ENCODE peak calls at places on chromosomes 1 and 21, in seven cellular contexts. G is gastrocnemius medialis, K is colonic mucosa, T is transverse colon, N is neural progenitor cell, B is stomach, X is lung. Z is an unnamed sample. For H3K9me3, the result is how much of the 10 kb centered on the place peaks cover.

GRCh38 chr1:54028306-54029251 is 10.6 kb upstream of the LDLRAD1 start:
- DNase-seq in G (no peak), K (no peak), T (no peak), N (no peak), B (no peak), X (no peak), Z (no peak)

GRCh38 chr1:205248793-205249601 is 21.3 kb downstream of the TMCC2 start:
- DNase-seq in G (no peak), K (peak), T (peak), N (no peak), B (peak), X (peak), Z (peak)

GRCh38 chr1:150928286-150928685 is 2.1 kb downstream of the SETDB1 start:
- DNase-seq in G (no peak), K (no peak), T (no peak), N (no peak), B (no peak), X (no peak), Z (no peak)

GRCh38 chr1:1281533-1282321 is 1.5 kb downstream of the SCNN1D start:
- DNase-seq in G (peak), K (peak), T (peak), N (no peak), B (peak), X (peak), Z (peak)

GRCh38 chr1:93779540-93780121 is 98.0 kb upstream of the BCAR3 start:
- DNase-seq in G (no peak), K (no peak), T (no peak), N (no peak), B (no peak), X (no peak), Z (no peak)

GRCh38 chr1:227949954-227950734 is 2.4 kb upstream of the WNT9A start:
- DNase-seq in G (no peak), K (peak), T (no peak), N (no peak), B (peak), X (no peak), Z (no peak)

GRCh38 chr1:178382372-178382771 is 114.4 kb downstream of the CLEC20A start:
- DNase-seq in G (no peak), K (no peak), T (no peak), N (no peak), B (no peak), X (no peak), Z (no peak)

GRCh38 chr1:55640708-55641473 is 425.7 kb upstream of the USP24 start:
- DNase-seq in G (peak), K (peak), T (peak), N (no peak), B (peak), X (no peak), Z (peak)

GRCh38 chr1:169070547-169070946 is 35.9 kb upstream of the ATP1B1 start:
- DNase-seq in G (no peak), K (no peak), T (no peak), N (no peak), B (no peak), X (no peak), Z (peak)

GRCh38 chr1:46767649-46768282 is 31.1 kb upstream of the CYP4B1 start:
- DNase-seq in G (no peak), K (no peak), T (no peak), N (no peak), B (peak), X (peak), Z (no peak)

GRCh38 chr1:186541003-186541402 is 80.1 kb upstream of the PDC start:
- DNase-seq in G (no peak), K (no peak), T (no peak), N (no peak), B (no peak), X (no peak), Z (no peak)

GRCh38 chr1:6180578-6181311 is 624 bp upstream of the CHD5 start:
- DNase-seq in G (no peak), K (no peak), T (no peak), N (peak), B (no peak), X (no peak), Z (no peak)

GRCh38 chr1:166062695-166063094 is 104.1 kb downstream of the FAM78B start:
- DNase-seq in G (no peak), K (no peak), T (no peak), N (no peak), B (no peak), X (no peak), Z (no peak)

GRCh38 chr1:158689110-158689509 is 2.6 kb upstream of the SPTA1 start:
- DNase-seq in G (no peak), K (no peak), T (no peak), N (no peak), B (no peak), X (no peak), Z (no peak)

GRCh38 chr1:34858901-34859441 is 578 bp downstream of the SMIM12 start:
- DNase-seq in G (no peak), K (peak), T (no peak), N (no peak), B (no peak), X (peak), Z (no peak)

GRCh38 chr21:41361786-41362604 is at the start of gene MX2:
- DNase-seq in G (peak), K (peak), T (peak), N (no peak), B (peak), X (peak), Z (peak)

GRCh38 chr1:24155011-24155782 is 12.3 kb upstream of the IL22RA1 start:
- DNase-seq in G (no peak), K (peak), T (peak), N (peak), B (peak), X (no peak), Z (no peak)

GRCh38 chr1:247849616-247850015 is 7.4 kb upstream of the TRIM58 start:
- DNase-seq in G (no peak), K (no peak), T (no peak), N (no peak), B (no peak), X (no peak), Z (no peak)

GRCh38 chr1:947958-948357 is 11.1 kb downstream of the NOC2L start:
- DNase-seq in G (no peak), K (no peak), T (no peak), N (no peak), B (no peak), X (no peak), Z (no peak)

GRCh38 chr21:30463713-30464112 is 16.5 kb downstream of the KRTAP19-1 start:
- DNase-seq in G (no peak), K (no peak), T (no peak), N (peak), B (no peak), X (no peak), Z (no peak)

GRCh38 chr1:184033136-184033469 is 4.4 kb downstream of the COLGALT2 start:
- DNase-seq in G (no peak), K (no peak), T (no peak), N (no peak), B (no peak), X (no peak), Z (no peak)

GRCh38 chr1:51516639-51517158 is 2.4 kb downstream of the EPS15 start:
- DNase-seq in G (no peak), K (no peak), T (no peak), N (no peak), B (no peak), X (no peak), Z (no peak)
- H3K4me3 ChIP-seq in G (peak), K (no peak), T (peak), N (no peak), B (peak), X (no peak), Z (peak)

DNA sequence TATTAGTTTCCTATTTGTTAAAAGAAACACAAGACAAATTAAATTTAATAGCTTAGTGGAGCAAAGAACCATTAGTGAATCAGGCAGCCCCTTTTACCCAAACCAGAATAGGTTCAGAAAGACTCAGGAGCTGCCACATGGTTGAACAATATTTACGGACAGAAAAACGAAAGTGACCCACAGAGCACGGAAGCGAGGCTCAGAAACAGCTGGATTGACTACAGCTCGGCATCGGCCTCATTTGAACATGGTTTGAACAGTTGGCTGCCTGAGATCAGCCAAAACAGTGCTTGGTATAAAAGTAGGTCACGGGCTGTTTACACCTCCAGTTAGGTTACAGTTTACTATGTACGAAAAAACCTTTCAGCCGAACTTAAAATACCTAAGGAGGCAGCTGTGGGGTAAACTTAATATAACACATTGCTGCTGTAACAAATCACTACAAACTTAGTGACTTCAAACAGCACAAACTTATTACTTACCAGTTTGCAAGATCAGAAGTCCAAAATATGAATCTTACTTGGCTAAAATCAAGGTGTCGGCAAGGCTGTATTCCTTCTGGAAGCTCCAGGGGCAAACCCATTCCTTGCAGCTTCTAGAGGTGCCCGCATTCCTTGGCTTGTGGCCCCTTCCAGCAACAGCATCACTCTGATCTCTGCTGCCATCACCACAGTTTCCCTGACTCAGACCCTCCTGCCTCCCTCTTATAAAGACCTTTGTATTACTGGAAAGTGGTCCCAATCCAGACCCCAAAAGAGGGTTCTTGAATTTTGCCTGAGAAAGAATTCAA is 11.8 kb downstream of the PADI4 start:
- DNase-seq in G (no peak), K (no peak), T (no peak), N (no peak), B (no peak), X (no peak), Z (no peak)
- H3K9me3 ChIP-seq in G (under half), K (under half), T (under half), N (under half), B (under half), X (under half), Z (under half)

GRCh38 chr21:37087188-37087587 is 14.1 kb downstream of the TTC3 start:
- DNase-seq in G (peak), K (no peak), T (no peak), N (peak), B (no peak), X (no peak), Z (no peak)
- TF ChIP-seq CTCF in G (no peak), K (no peak), T (peak), N (peak), B (peak), X (no peak), Z (peak)

GRCh38 chr1:213982814-213983588 is 4.8 kb upstream of the PROX1 start:
- DNase-seq in G (no peak), K (no peak), T (no peak), N (peak), B (no peak), X (no peak), Z (peak)
- H3K4me3 ChIP-seq in G (peak), K (peak), T (peak), N (peak), B (peak), X (no peak), Z (peak)

GRCh38 chr1:29379438-29380073 is 143.2 kb downstream of the PTPRU start:
- DNase-seq in G (no peak), K (no peak), T (no peak), N (peak), B (no peak), X (no peak), Z (no peak)
- H3K9me3 ChIP-seq in G (under half), K (under half), T (under half), N (under half), B (under half), X (under half), Z (under half)

DNA sequence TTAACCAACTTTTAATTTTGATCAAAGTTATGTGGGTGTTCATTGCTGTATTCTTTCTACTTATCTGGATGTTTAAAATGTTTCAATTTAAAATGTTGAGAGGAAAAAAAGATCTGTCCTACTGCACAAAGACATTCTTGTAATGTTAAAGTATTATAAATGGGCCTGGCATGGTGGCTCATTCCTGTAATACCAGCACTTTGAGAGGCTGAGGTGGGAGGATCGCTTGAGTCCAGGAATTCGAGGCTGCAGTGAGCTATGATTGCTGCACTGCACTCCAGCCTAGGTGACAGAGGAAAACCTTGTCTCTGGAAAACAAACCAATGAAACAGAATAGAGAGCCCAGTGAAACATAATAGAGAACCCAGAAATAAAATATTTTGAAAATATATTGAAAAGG is 65.5 kb upstream of the LRRC8B start:
- DNase-seq in G (no peak), K (no peak), T (no peak), N (no peak), B (no peak), X (no peak), Z (no peak)
- TF ChIP-seq CTCF in G (no peak), K (no peak), T (no peak), N (no peak), B (no peak), X (no peak), Z (no peak)

DNA sequence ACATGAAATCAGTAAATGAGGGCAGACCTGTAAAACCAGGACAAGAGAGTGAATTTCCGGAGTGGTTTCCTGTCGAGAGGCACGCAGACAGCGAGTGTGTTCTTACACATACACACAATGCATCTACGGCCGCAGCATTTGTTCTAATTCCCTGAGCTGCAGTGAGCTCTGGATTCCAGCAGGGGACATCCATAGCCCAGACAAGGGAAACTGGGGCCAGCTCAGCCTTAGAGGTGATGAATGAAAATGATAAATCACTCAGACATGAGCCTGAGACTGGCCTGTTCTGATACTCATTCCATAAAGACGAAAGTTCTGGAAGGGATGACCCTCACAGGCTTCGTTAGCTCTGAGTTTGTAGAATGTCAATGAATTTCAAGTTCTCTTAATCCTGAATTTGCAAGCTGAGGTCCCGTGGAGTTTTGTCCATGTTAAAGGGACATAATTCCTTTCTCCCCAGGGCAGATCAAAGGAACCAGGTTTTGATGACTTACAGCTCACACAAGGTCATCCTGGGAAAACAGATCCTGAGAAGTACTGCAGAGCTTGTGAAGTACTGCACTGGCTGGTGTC is 207.9 kb upstream of the C1orf87 start:
- DNase-seq in G (peak), K (peak), T (peak), N (peak), B (peak), X (peak), Z (peak)
- H3K4me3 ChIP-seq in G (no peak), K (no peak), T (no peak), N (peak), B (no peak), X (no peak), Z (no peak)

GRCh38 chr21:9758141-9758540 is 763.2 kb upstream of the TPTE start:
- DNase-seq in G (no peak), K (no peak), T (no peak), N (no peak), B (no peak), X (no peak), Z (no peak)
- H3K9me3 ChIP-seq in G (under half), K (under half), T (under half), N (half or more), B (under half), X (under half), Z (under half)

GRCh38 chr1:43930168-43930948 is 3.2 kb upstream of the ARTN start:
- DNase-seq in G (no peak), K (no peak), T (peak), N (peak), B (no peak), X (no peak), Z (no peak)
- TF ChIP-seq CTCF in G (peak), K (peak), T (peak), N (peak), B (peak), X (no peak), Z (peak)